ENCODE peak calls at places on chromosome 22, in six cellular contexts. L is central memory CD8-positive, alpha-beta T cell; A is lung microvascular endothelial cell; H is stimulated activated CD4-positive, alpha-beta T cell treated with anti-CD3 and anti-CD28 coated beads, Interleukin-4, amount 100 ng/mL, for 4 hours; C is left kidney; X is hippocampal formation. E is an unnamed sample.
A peak's percentile ranks its signal among the peaks of the same experiment; 100 is the strongest.

GRCh38 chr22:32940736-32941135 is 117.4 kb downstream of the SYN3 start:
- DNase-seq in L (no peak), A (no peak), H (no peak), C (no peak), X (no peak), E (no peak)

GRCh38 chr22:38305481-38306448 is 11.5 kb downstream of the CSNK1E start:
- DNase-seq in L (no peak), A (peak; percentile 87), H (peak; percentile 42), C (peak; percentile 65), X (no peak), E (no peak)

GRCh38 chr22:24505337-24505736 is 10.2 kb downstream of the UPB1 start:
- DNase-seq in L (no peak), A (no peak), H (no peak), C (no peak), X (no peak), E (no peak)

GRCh38 chr22:44603774-44604173 is 98.2 kb upstream of the PRR5 start:
- DNase-seq in L (no peak), A (no peak), H (no peak), C (no peak), X (no peak), E (no peak)

GRCh38 chr22:36465232-36466021 is 16.0 kb downstream of the TXN2 start:
- DNase-seq in L (no peak), A (peak; percentile 93), H (no peak), C (no peak), X (no peak), E (peak; percentile 39)

GRCh38 chr22:30485362-30485988 is 13.7 kb upstream of the SEC14L3 start:
- DNase-seq in L (peak; percentile 79), A (peak; percentile 59), H (peak; percentile 61), C (peak; percentile 60), X (peak; percentile 7), E (peak; percentile 20)

GRCh38 chr22:22164541-22165272 is 79.9 kb upstream of the VPREB1 start:
- DNase-seq in L (no peak), A (no peak), H (no peak), C (peak; percentile 33), X (no peak), E (no peak)

GRCh38 chr22:49010086-49010863 is 817.4 kb downstream of the BRD1 start:
- DNase-seq in L (peak; percentile 5), A (no peak), H (no peak), C (peak; percentile 59), X (no peak), E (no peak)

GRCh38 chr22:19885841-19886592 is 31.3 kb upstream of the GNB1L start:
- DNase-seq in L (no peak), A (no peak), H (no peak), C (no peak), X (no peak), E (no peak)

GRCh38 chr22:29621761-29622526 is 18.5 kb downstream of the NF2 start:
- DNase-seq in L (no peak), A (peak; percentile 91), H (no peak), C (peak; percentile 47), X (no peak), E (no peak)

GRCh38 chr22:37781434-37782059 is 26.2 kb upstream of the GCAT start:
- DNase-seq in L (no peak), A (peak; percentile 76), H (no peak), C (no peak), X (no peak), E (no peak)

GRCh38 chr22:41117127-41117965 is 25.0 kb downstream of the EP300 start:
- DNase-seq in L (no peak), A (no peak), H (no peak), C (no peak), X (no peak), E (no peak)

GRCh38 chr22:44638966-44639739 is 62.9 kb upstream of the PRR5 start:
- DNase-seq in L (no peak), A (peak; percentile 60), H (no peak), C (peak; percentile 36), X (peak; percentile 12), E (peak; percentile 63)

GRCh38 chr22:23837911-23838685 is 708 bp downstream of the DERL3 start:
- DNase-seq in L (no peak), A (no peak), H (no peak), C (no peak), X (no peak), E (no peak)

E was measured in putamen.